ENCODE peak calls at places on chromosome 1, in seven cellular contexts. A is GM20000, B is HFFc6, Y is endothelial cell, W is cardiac muscle cell, L is esophagus squamous epithelium, J is heart left ventricle. S is an unnamed sample.

GRCh38 chr1:160374291-160374690 is 7.4 kb downstream of the NHLH1 start:
- DNase-seq in A (no peak), B (no peak), Y (no peak), W (no peak), L (no peak), J (no peak), S (no peak)

GRCh38 chr1:221011145-221011544 is 131.9 kb downstream of the HLX start:
- DNase-seq in A (no peak), B (no peak), Y (no peak), W (no peak), L (no peak), J (no peak), S (no peak)

GRCh38 chr1:17773626-17774326 is 18.6 kb downstream of the ACTL8 start:
- DNase-seq in A (no peak), B (no peak), Y (no peak), W (no peak), L (no peak), J (no peak), S (no peak)

GRCh38 chr1:31238612-31238985 is 1.1 kb downstream of the NKAIN1 start:
- DNase-seq in A (no peak), B (no peak), Y (no peak), W (no peak), L (no peak), J (no peak), S (no peak)

GRCh38 chr1:186152227-186152944 is 222.7 kb downstream of the TPR start:
- DNase-seq in A (no peak), B (peak; percentile 84), Y (no peak), W (peak; percentile 66), L (no peak), J (no peak), S (peak; percentile 27)

GRCh38 chr1:230587056-230587455 is 55.2 kb upstream of the COG2 start:
- DNase-seq in A (no peak), B (no peak), Y (no peak), W (no peak), L (no peak), J (no peak), S (no peak)

GRCh38 chr1:201419737-201420607 is 1.6 kb downstream of the TNNI1 start:
- DNase-seq in A (no peak), B (no peak), Y (no peak), W (peak; percentile 29), L (no peak), J (peak; percentile 48), S (no peak)

GRCh38 chr1:116569776-116570357 is 959 bp downstream of the CD58 start:
- DNase-seq in A (no peak), B (no peak), Y (no peak), W (peak; percentile 20), L (no peak), J (peak; percentile 42), S (peak; percentile 34)

GRCh38 chr1:160681067-160681890 is 30.3 kb downstream of the CD48 start:
- DNase-seq in A (peak; percentile 56), B (peak; percentile 25), Y (peak; percentile 93), W (peak; percentile 87), L (peak; percentile 44), J (peak; percentile 43), S (no peak)

GRCh38 chr1:34320081-34320480 is 143.4 kb downstream of the C1orf94 start:
- DNase-seq in A (no peak), B (no peak), Y (no peak), W (no peak), L (no peak), J (no peak), S (no peak)

GRCh38 chr1:37096523-37096922 is 62.2 kb upstream of the GRIK3 start:
- DNase-seq in A (no peak), B (no peak), Y (peak; percentile 17), W (no peak), L (no peak), J (no peak), S (no peak)

GRCh38 chr1:37090671-37091070 is 56.4 kb upstream of the GRIK3 start:
- DNase-seq in A (no peak), B (no peak), Y (no peak), W (no peak), L (no peak), J (no peak), S (no peak)

GRCh38 chr1:37089750-37090149 is 55.4 kb upstream of the GRIK3 start:
- DNase-seq in A (no peak), B (no peak), Y (no peak), W (no peak), L (no peak), J (no peak), S (no peak)

GRCh38 chr1:37094302-37094701 is 60.0 kb upstream of the GRIK3 start:
- DNase-seq in A (no peak), B (no peak), Y (no peak), W (no peak), L (no peak), J (no peak), S (no peak)

GRCh38 chr1:37092937-37093336 is 58.6 kb upstream of the GRIK3 start:
- DNase-seq in A (no peak), B (no peak), Y (no peak), W (no peak), L (no peak), J (no peak), S (no peak)
- TF ChIP-seq CTCF in A (no peak), B (no peak), Y (no peak), W (no peak), L (no peak), J (no peak), S (no peak)

DNA sequence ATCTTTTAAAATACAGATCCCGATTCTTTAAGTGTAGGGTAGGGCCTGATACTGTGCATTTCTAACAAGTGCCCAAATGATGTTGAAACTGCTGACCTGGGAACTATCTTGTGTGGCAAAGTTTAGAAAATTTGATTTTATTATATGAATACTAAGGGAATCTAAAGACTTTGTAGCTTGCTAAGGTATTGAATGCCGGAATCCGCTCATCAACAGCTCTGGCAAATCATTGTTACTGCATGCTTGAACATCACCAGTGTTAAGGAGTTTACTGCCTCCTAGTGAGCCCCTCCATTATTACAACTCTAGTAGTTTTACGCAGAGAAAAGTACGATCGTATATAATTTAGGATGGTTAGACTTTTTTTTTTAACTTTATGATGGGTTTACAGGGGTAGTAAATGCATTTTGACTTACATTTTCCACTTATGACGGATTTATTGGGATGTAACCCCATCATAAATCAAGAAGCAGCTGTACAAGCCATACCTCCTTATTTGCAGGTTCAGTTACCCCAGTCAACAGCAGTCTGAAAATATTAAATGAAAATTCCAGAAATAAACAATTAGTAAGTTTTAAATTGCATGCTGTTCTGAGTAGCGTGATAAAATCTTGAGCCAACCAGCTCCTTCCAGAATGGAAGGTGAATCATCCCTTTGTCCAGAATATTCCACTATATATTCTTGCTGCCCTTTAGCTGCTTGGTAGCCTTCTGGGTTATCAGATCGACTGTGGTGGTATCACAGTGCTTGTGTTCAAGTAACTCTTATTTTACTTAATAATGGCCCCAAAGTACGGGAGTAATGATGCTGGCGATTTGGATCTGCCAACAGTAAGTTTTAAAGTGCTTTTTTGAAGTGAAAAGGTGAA is 898 bp downstream of the TYW3 start:
- DNase-seq in A (peak; percentile 53), B (peak; percentile 76), Y (peak; percentile 57), W (peak; percentile 81), L (no peak), J (no peak), S (peak; percentile 49)
- TF ChIP-seq CTCF in A (peak; percentile 60), B (peak; percentile 84), Y (peak; percentile 61), W (peak; percentile 77), L (peak; percentile 73), J (peak; percentile 47), S (peak; percentile 64)

GRCh38 chr1:115544131-115544530 is 97.6 kb upstream of the VANGL1 start:
- DNase-seq in A (no peak), B (peak; percentile 32), Y (no peak), W (peak; percentile 81), L (no peak), J (no peak), S (no peak)

GRCh38 chr1:115546846-115547245 is 94.9 kb upstream of the VANGL1 start:
- DNase-seq in A (no peak), B (no peak), Y (no peak), W (no peak), L (no peak), J (no peak), S (no peak)

GRCh38 chr1:115547661-115548060 is 94.1 kb upstream of the VANGL1 start:
- DNase-seq in A (no peak), B (no peak), Y (no peak), W (no peak), L (no peak), J (no peak), S (no peak)

GRCh38 chr1:115545096-115545720 is 96.6 kb upstream of the VANGL1 start:
- DNase-seq in A (no peak), B (no peak), Y (no peak), W (no peak), L (no peak), J (no peak), S (no peak)

DNA sequence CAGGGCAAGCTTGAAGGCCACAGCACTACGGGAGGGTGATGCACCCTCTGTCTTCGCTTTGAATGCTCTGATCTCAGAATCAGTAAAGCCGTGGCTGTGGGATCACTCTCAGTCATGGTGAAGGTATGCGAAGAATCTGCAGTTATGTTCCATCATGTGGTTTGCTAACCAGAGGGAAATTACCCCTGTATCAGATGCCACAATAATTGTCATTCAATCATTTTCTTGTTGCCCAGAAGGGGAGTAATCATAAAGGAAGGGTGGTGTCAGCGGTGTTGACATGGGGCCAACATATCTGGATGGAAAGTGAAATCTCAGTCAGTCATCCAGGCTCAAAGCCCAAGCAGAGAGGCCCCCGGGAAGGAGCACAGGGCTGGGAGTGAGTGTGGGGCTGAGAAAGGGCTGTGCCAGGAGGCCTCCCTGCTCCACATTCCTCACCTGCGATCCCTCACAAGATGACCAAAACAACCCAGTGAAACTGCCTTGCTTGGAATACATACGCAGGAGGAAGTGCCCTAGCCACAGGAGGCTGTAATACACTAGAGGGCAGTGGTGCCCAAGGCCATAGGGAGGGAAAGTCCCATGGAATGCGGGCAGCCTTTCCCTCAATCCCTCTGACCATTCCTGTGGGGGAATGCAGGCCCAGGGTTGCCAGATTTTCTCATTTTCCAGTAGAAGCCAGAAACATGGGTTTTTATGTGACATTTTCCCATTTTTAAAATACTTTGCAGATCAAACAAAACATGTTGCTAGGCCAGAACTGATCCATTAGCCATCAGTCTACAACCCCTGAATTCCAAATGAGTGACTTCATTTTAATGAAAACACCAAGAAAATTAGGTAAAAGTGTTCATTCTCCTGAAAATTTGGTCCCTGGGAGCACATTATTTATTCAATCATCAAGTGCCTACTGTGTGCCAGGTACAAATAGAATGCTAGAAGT is 95.7 kb upstream of the VANGL1 start:
- DNase-seq in A (no peak), B (peak; percentile 94), Y (peak; percentile 47), W (peak; percentile 91), L (no peak), J (peak; percentile 25), S (peak; percentile 30)
- TF ChIP-seq CTCF in A (peak; percentile 26), B (peak; percentile 81), Y (no peak), W (peak; percentile 75), L (peak; percentile 51), J (peak; percentile 21), S (peak; percentile 58)

GRCh38 chr1:22627331-22627730 is 9.1 kb upstream of the C1QA start:
- DNase-seq in A (no peak), B (no peak), Y (no peak), W (no peak), L (no peak), J (no peak), S (no peak)
- TF ChIP-seq CTCF in A (no peak), B (no peak), Y (no peak), W (no peak), L (no peak), J (no peak), S (no peak)

S was measured in prostate gland.